ENCODE peak calls at places on chromosomes 13 and 19, in ten cellular contexts. J, V, E, M, F, L, O, B, N and Q are unnamed samples. For H3K4me1, the result is how much of the 10 kb centered on the place peaks cover.

GRCh38 chr19:3620145-3620816 is 6.3 kb downstream of the CACTIN start:
- DNase-seq in J (peak), L (no peak), M (no peak), B (no peak), N (no peak), O (no peak), E (no peak), F (no peak), V (no peak), Q (no peak)

GRCh38 chr13:113746143-113746525 is 12.9 kb upstream of the TMEM255B start:
- DNase-seq in F (no peak), J (no peak), B (no peak), M (no peak), N (no peak), E (no peak), V (no peak), O (no peak), L (no peak), Q (no peak)

GRCh38 chr19:8445488-8446001 is 770 bp downstream of the HNRNPM start:
- DNase-seq in O (peak), F (no peak), N (peak), B (no peak), M (peak), J (peak), L (peak), E (peak), V (peak), Q (no peak)

GRCh38 chr19:33813391-33814101 is 16.9 kb downstream of the KCTD15 start:
- DNase-seq in L (no peak), O (peak), N (no peak), B (no peak), M (peak), V (no peak), E (no peak), F (no peak), J (no peak), Q (no peak)

GRCh38 chr19:42442833-42443232 is at the start of gene CXCL17:
- DNase-seq in O (no peak), L (no peak), B (no peak), J (no peak), M (no peak), E (peak), N (no peak), F (no peak), V (no peak), Q (no peak)

GRCh38 chr19:33100894-33101644 is 20.1 kb downstream of the GPATCH1 start:
- DNase-seq in B (peak), J (no peak), O (no peak), L (no peak), E (no peak), V (no peak), N (no peak), F (no peak), M (no peak), Q (no peak)

GRCh38 chr19:33302175-33302973 is at the start of gene CEBPA:
- DNase-seq in L (peak), B (no peak), E (peak), J (peak), V (peak), M (peak), O (peak), N (peak), F (peak), Q (peak)

GRCh38 chr13:20728579-20729300 is 25.2 kb downstream of the IL17D start:
- DNase-seq in E (no peak), V (no peak), M (no peak), L (no peak), O (no peak), N (no peak), B (no peak), J (no peak), F (no peak), Q (no peak)

GRCh38 chr13:21837288-21837687 is 166.4 kb downstream of the FGF9 start:
- DNase-seq in E (no peak), F (no peak), N (no peak), J (no peak), V (no peak), B (no peak), M (no peak), L (no peak), O (no peak), Q (no peak)

GRCh38 chr19:743168-743687 is 7.7 kb upstream of the MISP start:
- DNase-seq in L (no peak), V (no peak), J (no peak), O (no peak), M (no peak), E (no peak), N (no peak), B (no peak), F (peak), Q (no peak)

GRCh38 chr13:88429862-88430261 is 758.7 kb downstream of the SLITRK5 start:
- DNase-seq in V (no peak), F (no peak), L (no peak), B (no peak), N (no peak), E (no peak), J (no peak), O (no peak), M (no peak), Q (no peak)

DNA sequence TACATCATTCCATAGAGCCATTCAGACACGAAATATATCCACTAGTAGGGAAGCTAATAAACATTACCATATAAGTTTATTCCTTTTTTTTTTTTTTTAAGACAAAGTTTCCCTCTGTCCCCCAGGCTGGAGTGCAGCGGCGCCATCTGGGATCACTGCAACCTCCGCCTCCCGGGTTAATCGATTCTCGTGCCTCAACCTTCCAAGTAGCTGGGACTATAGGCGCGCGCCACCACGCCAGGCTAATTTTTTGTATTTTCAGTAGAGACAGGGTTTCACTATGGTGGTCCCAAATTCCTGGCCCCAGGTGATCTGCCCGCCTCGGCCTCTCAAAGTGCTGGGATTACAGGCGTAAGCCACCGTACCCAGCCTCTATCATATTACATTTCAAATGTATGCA is 612 bp upstream of the ZNF154 start:
- DNase-seq in M (no peak), F (no peak), J (no peak), V (no peak), N (no peak), O (no peak), L (no peak), B (no peak), E (no peak), Q (no peak)
- H3K4me1 ChIP-seq in M (under half), F (under half), J (under half), V (under half), N (under half), O (under half), L (under half), B (under half), E (under half), Q (under half)

GRCh38 chr13:51385114-51385513 is 45.6 kb downstream of the SERPINE3 start:
- DNase-seq in M (no peak), J (no peak), B (no peak), V (no peak), E (no peak), F (no peak), N (no peak), L (no peak), O (no peak), Q (no peak)

GRCh38 chr13:51380269-51380668 is 40.8 kb downstream of the SERPINE3 start:
- DNase-seq in M (no peak), L (peak), N (no peak), J (no peak), E (no peak), F (peak), V (no peak), B (no peak), O (no peak), Q (peak)
- H3K27ac ChIP-seq in M (no peak), L (peak), N (no peak), J (no peak), E (no peak), F (no peak), V (no peak), B (no peak), O (no peak), Q (no peak)

GRCh38 chr13:46624821-46625220 is 71.9 kb downstream of the LRCH1 start:
- DNase-seq in B (no peak), N (no peak), V (no peak), M (no peak), F (no peak), J (no peak), L (no peak), E (no peak), O (no peak), Q (no peak)
- H3K4me1 ChIP-seq in B (under half), N (under half), V (under half), M (under half), F (under half), J (under half), L (under half), E (under half), O (under half), Q (under half)

GRCh38 chr13:111225184-111225583 is 95.3 kb upstream of the TEX29 start:
- DNase-seq in F (no peak), E (no peak), J (no peak), N (no peak), B (no peak), V (no peak), L (no peak), O (no peak), M (no peak), Q (no peak)

GRCh38 chr13:111230385-111230930 is 90.0 kb upstream of the TEX29 start:
- DNase-seq in V (no peak), B (no peak), M (no peak), O (no peak), F (no peak), L (no peak), N (no peak), J (no peak), E (no peak), Q (no peak)

GRCh38 chr13:111225810-111226546 is 94.5 kb upstream of the TEX29 start:
- DNase-seq in B (no peak), L (no peak), O (no peak), M (no peak), F (no peak), V (no peak), N (no peak), J (no peak), E (no peak), Q (no peak)

GRCh38 chr13:111228262-111229144 is 91.9 kb upstream of the TEX29 start:
- DNase-seq in J (no peak), N (no peak), M (no peak), B (no peak), O (peak), L (no peak), E (no peak), V (no peak), F (peak), Q (no peak)

DNA sequence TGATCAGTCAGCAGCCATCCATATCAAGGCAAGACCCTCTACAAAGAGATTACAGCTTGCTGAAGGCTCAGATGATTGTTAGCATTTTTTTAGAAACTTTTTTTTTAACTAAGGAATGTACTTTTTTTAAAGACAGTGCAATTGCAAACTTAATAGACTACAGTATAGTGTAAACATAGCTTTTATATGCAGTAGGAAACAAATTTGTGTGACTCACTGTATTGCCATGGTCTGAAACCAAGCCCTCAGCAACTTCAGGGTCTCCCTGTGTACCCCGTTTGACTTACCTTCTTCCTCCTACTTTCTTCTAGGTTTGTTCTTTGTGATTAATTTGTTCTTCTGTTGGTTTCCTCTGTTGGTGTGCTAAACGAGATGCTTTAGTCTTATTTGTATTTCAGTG is 93.0 kb upstream of the TEX29 start:
- DNase-seq in B (no peak), L (no peak), V (no peak), F (peak), O (no peak), M (no peak), J (no peak), E (no peak), N (no peak), Q (no peak)
- H3K27ac ChIP-seq in B (no peak), L (no peak), V (no peak), F (no peak), O (no peak), M (peak), J (no peak), E (no peak), N (no peak), Q (no peak)

GRCh38 chr13:31867709-31868108 is 128.4 kb downstream of the RXFP2 start:
- DNase-seq in E (no peak), B (no peak), J (no peak), O (no peak), N (no peak), F (no peak), V (no peak), M (no peak), L (no peak), Q (no peak)
- H3K4me1 ChIP-seq in E (under half), B (under half), J (under half), O (under half), N (under half), F (under half), V (under half), M (under half), L (under half), Q (under half)

GRCh38 chr19:15449620-15450527 is at the start of gene WIZ:
- DNase-seq in E (peak), M (peak), N (peak), O (peak), F (peak), J (peak), V (peak), B (no peak), L (peak), Q (no peak)
- H3K27ac ChIP-seq in E (peak), M (peak), N (peak), O (peak), F (no peak), J (peak), V (no peak), B (peak), L (no peak), Q (no peak)

GRCh38 chr19:39182174-39182505 is 14.6 kb upstream of the NCCRP1 start:
- DNase-seq in V (no peak), E (no peak), O (no peak), L (no peak), B (no peak), F (no peak), J (no peak), N (no peak), M (no peak), Q (no peak)

GRCh38 chr19:39183100-39183499 is 13.7 kb upstream of the NCCRP1 start:
- DNase-seq in V (no peak), J (no peak), M (no peak), O (no peak), N (no peak), L (no peak), F (no peak), E (no peak), B (no peak), Q (no peak)

GRCh38 chr19:39179754-39180153 is 17.0 kb upstream of the NCCRP1 start:
- DNase-seq in L (no peak), F (no peak), O (no peak), M (no peak), N (no peak), V (no peak), B (no peak), J (no peak), E (no peak), Q (no peak)

GRCh38 chr19:39180749-39181148 is 16.0 kb upstream of the NCCRP1 start:
- DNase-seq in E (no peak), V (no peak), L (no peak), M (no peak), F (no peak), B (no peak), N (no peak), J (no peak), O (no peak), Q (no peak)

DNA sequence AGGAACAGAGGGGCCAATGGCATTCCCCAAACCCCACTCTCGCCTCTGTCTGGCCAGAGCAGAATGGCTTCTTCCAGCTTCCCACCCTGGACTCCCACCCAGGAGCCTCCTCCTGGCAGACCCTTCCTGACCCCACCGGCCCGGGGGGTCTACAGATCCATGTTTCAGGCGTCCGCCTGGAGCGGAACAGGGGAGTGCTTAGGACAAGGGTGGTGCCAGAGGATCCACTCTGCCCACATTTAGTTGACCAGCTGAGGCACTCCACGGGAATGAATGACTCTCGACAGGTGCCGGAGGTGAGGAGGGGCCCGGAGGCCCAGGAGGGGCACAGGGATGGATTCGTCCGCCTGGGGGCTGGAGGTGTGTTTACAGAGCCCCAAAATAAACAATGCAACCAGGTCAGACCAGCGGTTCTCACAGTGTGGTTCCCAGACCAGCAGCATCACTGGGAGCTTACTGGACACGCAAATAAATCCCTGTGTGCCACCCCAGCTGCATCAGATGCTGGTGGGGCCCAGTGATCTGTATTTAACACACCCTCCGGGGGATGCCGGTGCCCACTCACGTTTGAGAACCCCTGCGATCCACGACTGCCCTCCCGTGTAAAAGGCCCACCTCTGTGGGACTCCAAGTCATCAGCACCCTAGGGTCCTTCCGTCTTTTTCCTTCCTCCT is 15.1 kb upstream of the NCCRP1 start:
- DNase-seq in V (no peak), M (no peak), L (no peak), F (no peak), O (no peak), E (no peak), B (no peak), N (no peak), J (no peak), Q (no peak)
- H3K4me1 ChIP-seq in V (under half), M (under half), L (under half), F (under half), O (under half), E (under half), B (under half), N (under half), J (under half), Q (under half)